ENCODE peak calls at places on chromosomes 16 and 17, in seven cellular contexts. X, U, R, Q, W, B and J are unnamed samples.

GRCh38 chr16:15037745-15038144 is 18.1 kb downstream of the NTAN1 start:
- DNase-seq in X (no peak), U (no peak), R (no peak), Q (no peak), W (no peak), B (no peak), J (no peak)

GRCh38 chr17:82678265-82678891 is 20.1 kb downstream of the RAB40B start:
- DNase-seq in X (no peak), U (no peak), R (no peak), Q (no peak), W (no peak), B (no peak), J (no peak)

GRCh38 chr17:75981019-75981615 is 2.1 kb downstream of the TEN1 start:
- DNase-seq in X (peak; percentile 17), U (no peak), R (no peak), Q (no peak), W (no peak), B (no peak), J (no peak)

GRCh38 chr17:38415250-38416194 is 12.7 kb upstream of the ARHGAP23 start:
- DNase-seq in X (peak; percentile 86), U (peak; percentile 54), R (no peak), Q (peak; percentile 85), W (no peak), B (no peak), J (peak; percentile 81)

GRCh38 chr16:11914759-11915643 is 755 bp downstream of the GSPT1 start:
- DNase-seq in X (peak; percentile 81), U (no peak), R (peak; percentile 56), Q (peak; percentile 60), W (peak; percentile 20), B (peak; percentile 53), J (no peak)

GRCh38 chr16:85265161-85265784 is 153.0 kb upstream of the CIBAR2 start:
- DNase-seq in X (no peak), U (no peak), R (no peak), Q (no peak), W (no peak), B (no peak), J (no peak)

GRCh38 chr17:77427471-77427991 is 286.8 kb downstream of the SEC14L1 start:
- DNase-seq in X (no peak), U (no peak), R (peak; percentile 38), Q (peak; percentile 95), W (peak; percentile 89), B (peak; percentile 68), J (no peak)

GRCh38 chr17:28748852-28749515 is 5.2 kb downstream of the TRAF4 start:
- DNase-seq in X (peak; percentile 66), U (no peak), R (no peak), Q (no peak), W (no peak), B (no peak), J (no peak)

GRCh38 chr16:20960899-20961298 is 60.3 kb downstream of the LYRM1 start:
- DNase-seq in X (no peak), U (no peak), R (no peak), Q (no peak), W (no peak), B (no peak), J (no peak)

GRCh38 chr16:30350134-30350871 is 4.8 kb downstream of the CD2BP2 start:
- DNase-seq in X (no peak), U (no peak), R (no peak), Q (no peak), W (no peak), B (no peak), J (no peak)

GRCh38 chr17:65959630-65960029 is 232.3 kb downstream of the CEP112 start:
- DNase-seq in X (no peak), U (no peak), R (no peak), Q (no peak), W (no peak), B (no peak), J (no peak)

GRCh38 chr17:11490171-11490760 is 108.0 kb upstream of the DNAH9 start:
- DNase-seq in X (no peak), U (no peak), R (no peak), Q (no peak), W (no peak), B (no peak), J (no peak)

GRCh38 chr16:84778720-84779119 is 41.1 kb upstream of the CRISPLD2 start:
- DNase-seq in X (no peak), U (no peak), R (no peak), Q (no peak), W (no peak), B (no peak), J (no peak)

GRCh38 chr16:47136101-47136820 is 7.5 kb downstream of the NETO2 start:
- DNase-seq in X (no peak), U (no peak), R (no peak), Q (peak; percentile 12), W (no peak), B (no peak), J (no peak)

GRCh38 chr16:10876799-10877341 is at the start of gene CIITA:
- DNase-seq in X (peak; percentile 87), U (peak; percentile 52), R (no peak), Q (peak; percentile 98), W (no peak), B (peak; percentile 65), J (no peak)

GRCh38 chr16:10876305-10876704 is 697 bp upstream of the CIITA start:
- DNase-seq in X (no peak), U (no peak), R (no peak), Q (no peak), W (no peak), B (no peak), J (no peak)

GRCh38 chr16:10878644-10879498 is 1.9 kb downstream of the CIITA start:
- DNase-seq in X (peak; percentile 86), U (no peak), R (no peak), Q (peak; percentile 60), W (peak; percentile 35), B (peak; percentile 50), J (no peak)

GRCh38 chr16:10878328-10878643 is 1.3 kb downstream of the CIITA start:
- DNase-seq in X (no peak), U (no peak), R (no peak), Q (no peak), W (no peak), B (no peak), J (no peak)

GRCh38 chr16:10877472-10877946 is 507 bp downstream of the CIITA start:
- DNase-seq in X (peak; percentile 42), U (no peak), R (no peak), Q (no peak), W (no peak), B (no peak), J (no peak)
- TF ChIP-seq CTCF in X (no peak), U (no peak), R (no peak), Q (no peak), W (no peak), B (no peak), J (no peak)

GRCh38 chr16:56933266-56933619 is 1.3 kb downstream of the HERPUD1 start:
- DNase-seq in X (no peak), U (no peak), R (no peak), Q (no peak), W (no peak), B (no peak), J (no peak)

GRCh38 chr16:56932588-56933265 is 785 bp downstream of the HERPUD1 start:
- DNase-seq in X (peak; percentile 93), U (peak; percentile 45), R (peak; percentile 59), Q (peak; percentile 80), W (peak; percentile 64), B (peak; percentile 80), J (no peak)

GRCh38 chr16:56931253-56931768 is 631 bp upstream of the HERPUD1 start:
- DNase-seq in X (no peak), U (no peak), R (no peak), Q (no peak), W (no peak), B (no peak), J (no peak)

GRCh38 chr16:56930516-56931252 is 1.3 kb upstream of the HERPUD1 start:
- DNase-seq in X (no peak), U (no peak), R (no peak), Q (no peak), W (no peak), B (no peak), J (no peak)

DNA sequence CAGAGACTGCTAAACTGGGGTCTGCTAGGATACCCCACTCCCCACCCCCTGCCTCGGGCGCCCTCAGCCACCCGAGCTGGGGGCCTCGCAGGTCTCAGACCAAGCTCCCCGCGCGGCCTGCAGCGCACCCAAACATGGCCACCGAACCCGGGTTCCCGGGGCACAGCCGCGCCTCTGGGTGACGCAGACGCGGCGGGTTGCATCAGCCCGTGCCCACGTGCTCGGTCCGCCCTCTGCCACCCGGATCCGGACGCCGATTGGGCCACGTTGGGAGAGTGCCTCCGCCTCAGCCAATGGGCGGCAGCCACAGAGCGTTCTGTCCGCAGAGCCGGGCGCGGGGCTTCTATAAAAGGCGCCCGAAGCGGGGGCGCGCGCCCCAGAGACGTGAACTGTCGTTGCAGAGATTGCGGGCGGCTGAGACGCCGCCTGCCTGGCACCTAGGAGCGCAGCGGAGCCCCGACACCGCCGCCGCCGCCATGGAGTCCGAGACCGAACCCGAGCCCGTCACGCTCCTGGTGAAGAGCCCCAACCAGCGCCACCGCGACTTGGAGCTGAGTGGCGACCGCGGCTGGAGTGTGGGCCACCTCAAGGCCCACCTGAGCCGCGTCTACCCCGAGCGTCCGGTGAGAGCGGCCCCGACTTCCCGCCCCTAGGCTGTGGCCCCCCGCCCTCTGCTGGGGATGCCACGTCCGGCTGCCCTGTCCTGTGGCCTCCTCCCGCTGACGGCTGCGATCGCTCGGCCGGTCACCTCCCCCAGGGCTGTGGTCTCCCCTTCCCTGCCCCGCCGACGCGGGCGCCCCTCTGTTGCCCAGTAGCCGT is at the start of gene HERPUD1:
- DNase-seq in X (peak; percentile 100), U (peak; percentile 97), R (peak; percentile 99), Q (peak; percentile 100), W (peak; percentile 99), B (peak; percentile 99), J (peak; percentile 79)
- TF ChIP-seq CTCF in X (no peak), U (no peak), R (no peak), Q (no peak), W (no peak), B (no peak), J (no peak)

GRCh38 chr17:78986048-78986648 is 6.4 kb upstream of the LGALS3BP start:
- DNase-seq in X (no peak), U (no peak), R (no peak), Q (peak; percentile 52), W (no peak), B (peak; percentile 35), J (no peak)
- TF ChIP-seq CTCF in X (peak; percentile 44), U (peak; percentile 20), R (no peak), Q (peak; percentile 2), W (peak; percentile 31), B (no peak), J (peak; percentile 12)

DNA sequence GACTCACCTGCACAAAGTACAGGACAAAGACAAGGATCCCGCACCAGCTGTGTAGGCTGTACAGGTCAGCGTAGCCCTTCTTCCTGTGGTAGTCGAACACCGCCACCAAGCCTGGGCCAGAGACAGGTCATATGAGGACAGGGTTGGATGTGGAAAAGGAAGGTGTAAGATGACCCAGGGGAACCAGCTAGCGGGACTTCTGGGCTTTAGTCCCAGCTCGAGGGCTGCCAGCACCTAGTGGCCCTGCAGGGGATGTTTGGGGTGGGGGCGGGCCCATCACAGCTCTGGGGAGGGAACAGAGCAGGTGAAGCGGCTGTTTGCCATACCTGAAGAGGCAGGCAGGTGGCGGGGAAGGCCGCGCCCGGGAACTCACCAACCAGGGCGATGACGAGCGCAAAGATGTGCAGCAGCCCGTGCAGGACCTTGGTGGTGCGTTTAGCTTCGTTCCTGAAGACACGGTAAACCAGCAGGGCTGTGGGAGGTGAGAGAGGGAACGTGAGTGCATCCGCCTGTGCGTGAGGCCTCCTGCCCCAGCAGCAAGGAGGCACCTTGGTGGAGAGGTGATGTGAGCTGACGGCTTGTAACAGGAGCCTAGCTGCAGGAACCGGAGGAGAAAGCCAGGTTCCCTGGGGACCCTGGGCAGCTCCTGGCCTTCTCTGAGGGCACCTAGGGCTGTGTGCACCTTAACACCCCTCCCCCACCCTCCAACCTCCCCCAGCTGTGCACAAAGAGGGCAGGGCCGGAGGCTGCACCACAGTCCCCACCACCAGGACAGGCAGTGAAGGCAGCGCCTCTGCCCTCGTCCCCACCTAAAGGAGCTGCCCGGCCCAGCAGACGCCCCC is 10.2 kb downstream of the CYB561 start:
- DNase-seq in X (peak; percentile 77), U (no peak), R (no peak), Q (no peak), W (no peak), B (no peak), J (no peak)
- TF ChIP-seq CTCF in X (peak; percentile 8), U (no peak), R (no peak), Q (no peak), W (no peak), B (no peak), J (no peak)